ENCODE peak calls at places on chromosome 11, in seven cellular contexts. X is pancreas; Y is GM23248; K is aorta; Q is lung; D is CD4-positive, CD25-positive, alpha-beta regulatory T cell; M is heart right ventricle. P is an unnamed sample.

GRCh38 chr11:5967708-5968107 is 586 bp downstream of the OR56A5 start:
- DNase-seq in D (no peak), Y (peak), K (no peak), Q (no peak), M (no peak), X (no peak), P (no peak)

GRCh38 chr11:134244593-134244992 is 8.6 kb downstream of the THYN1 start:
- DNase-seq in X (no peak), M (no peak), Y (peak), K (no peak), D (no peak), Q (no peak), P (no peak)

GRCh38 chr11:36010010-36010740 is 66.3 kb downstream of the LDLRAD3 start:
- DNase-seq in K (no peak), Q (no peak), X (no peak), D (no peak), Y (peak), M (no peak), P (no peak)

GRCh38 chr11:94504689-94505293 is 7.5 kb upstream of the C11orf97 start:
- DNase-seq in K (no peak), D (no peak), M (no peak), Y (peak), X (no peak), Q (no peak), P (peak)

GRCh38 chr11:20351151-20351550 is 12.4 kb upstream of the HTATIP2 start:
- DNase-seq in K (no peak), M (no peak), Y (no peak), D (no peak), X (no peak), Q (no peak), P (no peak)

GRCh38 chr11:66996609-66997273 is 21.6 kb downstream of the C11orf86 start:
- DNase-seq in Y (peak), M (no peak), K (no peak), D (no peak), Q (no peak), X (no peak), P (no peak)

GRCh38 chr11:130872961-130873360 is 43.3 kb downstream of the SNX19 start:
- DNase-seq in D (no peak), X (no peak), K (no peak), Q (no peak), M (no peak), Y (peak), P (no peak)

GRCh38 chr11:79119491-79120284 is 321.1 kb downstream of the TENM4 start:
- DNase-seq in X (no peak), M (no peak), Q (no peak), D (no peak), Y (no peak), K (no peak), P (no peak)

GRCh38 chr11:131612576-131612975 is 242.2 kb downstream of the NTM start:
- DNase-seq in K (no peak), X (no peak), Y (no peak), Q (no peak), M (peak), D (no peak), P (no peak)

GRCh38 chr11:123578778-123579481 is 75.5 kb downstream of the SCN3B start:
- DNase-seq in X (no peak), Q (no peak), M (no peak), Y (no peak), D (no peak), K (no peak), P (no peak)

GRCh38 chr11:5620606-5621521 is 3.9 kb upstream of the TRIM34 start:
- DNase-seq in Q (peak), D (no peak), X (no peak), Y (peak), M (no peak), K (no peak), P (no peak)

GRCh38 chr11:119992171-119993051 is 145.5 kb downstream of the TRIM29 start:
- DNase-seq in Q (no peak), D (no peak), K (no peak), X (no peak), M (no peak), Y (peak), P (no peak)

GRCh38 chr11:19646308-19646707 is 66.3 kb upstream of the NAV2 start:
- DNase-seq in Q (no peak), M (peak), Y (peak), X (no peak), D (no peak), K (no peak), P (no peak)

GRCh38 chr11:12541588-12542151 is 132.6 kb upstream of the TEAD1 start:
- DNase-seq in Q (no peak), M (no peak), Y (no peak), X (no peak), D (no peak), K (no peak), P (no peak)

GRCh38 chr11:9459573-9460321 is 1.1 kb upstream of the ZNF143 start:
- DNase-seq in D (peak), M (no peak), X (no peak), Y (peak), Q (no peak), K (no peak), P (peak)

GRCh38 chr11:75428989-75429640 is 3.9 kb downstream of the KLHL35 start:
- DNase-seq in X (peak), D (no peak), M (no peak), Y (no peak), Q (no peak), K (peak), P (no peak)

GRCh38 chr11:7630002-7630401 is 43.3 kb downstream of the CYB5R2 start:
- DNase-seq in D (no peak), K (no peak), M (peak), Y (peak), X (no peak), Q (no peak), P (no peak)

GRCh38 chr11:100874203-100874602 is 187.1 kb downstream of the ARHGAP42 start:
- DNase-seq in X (no peak), D (no peak), Q (no peak), K (no peak), Y (no peak), M (no peak), P (no peak)

GRCh38 chr11:69463181-69463891 is 18.1 kb upstream of the LINC01488 start:
- DNase-seq in Y (peak), K (peak), X (peak), D (no peak), M (peak), Q (no peak), P (no peak)

GRCh38 chr11:130547761-130548490 is 99.5 kb downstream of the ADAMTS15 start:
- DNase-seq in M (no peak), X (no peak), K (no peak), D (no peak), Y (no peak), Q (no peak), P (no peak)

GRCh38 chr11:90134420-90135003 is at the start of gene NAALAD2:
- DNase-seq in M (peak), K (peak), X (peak), Y (peak), D (no peak), Q (peak), P (peak)

GRCh38 chr11:64089027-64089360 is 53.3 kb downstream of the FLRT1 start:
- DNase-seq in K (no peak), Y (no peak), M (no peak), D (no peak), Q (no peak), X (no peak), P (no peak)

GRCh38 chr11:125517116-125517804 is 21.2 kb upstream of the FEZ1 start:
- DNase-seq in Y (peak), X (no peak), D (no peak), M (peak), K (no peak), Q (no peak), P (peak)

GRCh38 chr11:62295504-62295903 is 3.4 kb downstream of the SCGB1D4 start:
- DNase-seq in X (no peak), D (no peak), Y (peak), M (no peak), K (no peak), Q (no peak), P (peak)

GRCh38 chr11:44309483-44310197 is at the start of gene ALX4:
- DNase-seq in D (no peak), K (peak), X (peak), M (peak), Y (peak), Q (no peak), P (peak)

GRCh38 chr11:78841451-78842060 is 266.9 kb upstream of the NARS2 start:
- DNase-seq in M (no peak), K (no peak), X (no peak), Q (no peak), Y (peak), D (no peak), P (no peak)

GRCh38 chr11:72220696-72221363 is 3.7 kb upstream of the INPPL1 start:
- DNase-seq in Q (peak), D (no peak), K (no peak), M (no peak), Y (no peak), X (no peak), P (no peak)

GRCh38 chr11:19598456-19598855 is 114.2 kb upstream of the NAV2 start:
- DNase-seq in K (no peak), Q (no peak), Y (no peak), D (no peak), M (no peak), X (no peak), P (no peak)

GRCh38 chr11:28104984-28105383 is 3.0 kb downstream of the KIF18A start:
- DNase-seq in X (no peak), M (no peak), D (no peak), K (no peak), Y (peak), Q (no peak), P (no peak)
- H3K4me3 ChIP-seq in X (no peak), M (no peak), D (peak), K (no peak), Y (no peak), Q (no peak), P (no peak)

GRCh38 chr11:25650319-25650718 is 681.6 kb upstream of the ANO3 start:
- DNase-seq in Y (no peak), D (no peak), Q (no peak), X (no peak), K (no peak), M (no peak), P (no peak)
- H3K4me3 ChIP-seq in Y (no peak), D (no peak), Q (no peak), X (no peak), K (no peak), M (no peak), P (no peak)

GRCh38 chr11:1571760-1572199 is 291 bp downstream of the DUSP8 start:
- DNase-seq in Q (no peak), K (no peak), X (no peak), D (no peak), Y (no peak), M (no peak), P (no peak)
- H3K4me3 ChIP-seq in Q (peak), K (peak), X (no peak), D (no peak), Y (no peak), M (peak), P (peak)

DNA sequence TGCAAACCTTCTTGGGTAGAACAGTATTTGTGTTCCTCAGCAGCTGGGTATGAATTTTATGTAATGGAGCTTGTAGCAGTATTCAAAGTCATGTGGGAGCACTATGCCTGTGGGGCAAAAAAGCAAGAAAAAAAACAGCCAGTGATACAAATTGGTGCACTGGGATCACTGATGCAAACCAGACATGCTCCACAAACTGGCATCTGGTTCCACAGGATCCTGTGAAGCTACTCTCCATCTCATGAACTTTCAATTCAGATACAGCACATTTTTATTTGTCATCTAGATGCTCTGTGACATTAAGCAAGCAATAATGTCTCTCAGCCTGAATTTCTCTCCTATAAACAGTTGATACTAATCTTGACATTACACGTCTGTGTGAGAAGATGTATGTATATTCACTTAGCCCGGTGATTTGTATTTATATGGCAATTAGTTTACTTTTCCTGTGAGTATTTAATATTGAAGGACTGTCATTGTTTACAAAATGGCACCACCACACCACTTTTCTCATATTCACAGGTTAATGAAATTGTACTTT is 208.5 kb upstream of the GRIA4 start:
- DNase-seq in D (no peak), M (no peak), Q (no peak), Y (no peak), X (no peak), K (no peak), P (no peak)
- H3K4me3 ChIP-seq in D (no peak), M (no peak), Q (no peak), Y (no peak), X (no peak), K (no peak), P (no peak)

DNA sequence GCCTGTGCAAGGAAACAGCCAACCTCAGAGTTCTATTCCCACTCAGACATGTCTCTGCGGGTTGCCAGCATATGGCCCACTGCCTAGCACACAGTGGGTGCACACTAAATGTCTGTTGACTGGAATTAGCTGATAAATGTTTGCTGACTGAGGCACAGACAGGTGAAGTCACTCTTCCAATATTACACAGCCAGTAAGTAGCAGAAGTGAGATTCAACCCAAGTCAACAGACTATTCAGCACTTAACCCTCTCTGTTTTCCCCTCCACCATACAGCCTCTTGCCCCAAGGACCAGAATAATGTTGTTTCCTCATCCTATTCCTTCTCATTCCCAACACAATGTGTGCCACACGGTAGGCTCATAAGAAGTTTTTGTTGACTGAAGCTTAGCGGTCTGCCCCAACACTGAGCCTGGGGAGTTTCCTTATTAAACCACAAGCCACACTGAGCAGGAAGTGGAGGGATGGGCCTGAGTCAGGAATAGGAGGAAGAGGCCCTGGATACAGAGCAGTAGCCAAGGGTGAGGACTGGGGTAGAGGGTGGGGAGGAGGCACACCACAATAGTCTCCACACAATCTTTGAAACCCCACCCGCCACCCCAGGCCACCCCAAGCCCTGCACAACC is 15.7 kb upstream of the IL10RA start:
- DNase-seq in M (no peak), D (no peak), Y (no peak), K (no peak), Q (peak), X (no peak), P (no peak)
- H3K4me3 ChIP-seq in M (no peak), D (peak), Y (no peak), K (no peak), Q (no peak), X (no peak), P (no peak)